ENCODE peak calls at places on chromosomes 16 and 17, in six cellular contexts. One of them, this sample, is unnamed.

GRCh38 chr16:49472598-49472997 is 99.0 kb downstream of the C16orf78 start:
- DNase-seq in fibroblast of pulmonary artery: no peak
- DNase-seq in GM23248: no peak
- DNase-seq in IMR-90: no peak
- DNase-seq in heart right ventricle: no peak
- DNase-seq in CD4-positive, CD25-positive, alpha-beta regulatory T cell: no peak
- DNase-seq in this sample: no peak

GRCh38 chr17:11705111-11705510 is 106.8 kb downstream of the DNAH9 start:
- DNase-seq in fibroblast of pulmonary artery: no peak
- DNase-seq in GM23248: no peak
- DNase-seq in IMR-90: no peak
- DNase-seq in heart right ventricle: no peak
- DNase-seq in CD4-positive, CD25-positive, alpha-beta regulatory T cell: no peak
- DNase-seq in this sample: no peak

GRCh38 chr17:10357768-10358167 is 15.0 kb downstream of the MYH13 start:
- DNase-seq in fibroblast of pulmonary artery: no peak
- DNase-seq in GM23248: peak
- DNase-seq in IMR-90: no peak
- DNase-seq in heart right ventricle: no peak
- DNase-seq in CD4-positive, CD25-positive, alpha-beta regulatory T cell: no peak
- DNase-seq in this sample: peak

GRCh38 chr17:44970136-44970737 is 2.1 kb upstream of the C1QL1 start:
- DNase-seq in fibroblast of pulmonary artery: no peak
- DNase-seq in GM23248: peak
- DNase-seq in IMR-90: no peak
- DNase-seq in heart right ventricle: peak
- DNase-seq in CD4-positive, CD25-positive, alpha-beta regulatory T cell: no peak
- DNase-seq in this sample: no peak

GRCh38 chr16:71421911-71422310 is 19.9 kb downstream of the TLE7 start:
- DNase-seq in fibroblast of pulmonary artery: no peak
- DNase-seq in GM23248: peak
- DNase-seq in IMR-90: no peak
- DNase-seq in heart right ventricle: no peak
- DNase-seq in CD4-positive, CD25-positive, alpha-beta regulatory T cell: no peak
- DNase-seq in this sample: no peak

GRCh38 chr17:41647940-41648410 is 23.6 kb upstream of the KRT17 start:
- DNase-seq in fibroblast of pulmonary artery: peak
- DNase-seq in GM23248: peak
- DNase-seq in IMR-90: peak
- DNase-seq in heart right ventricle: peak
- DNase-seq in CD4-positive, CD25-positive, alpha-beta regulatory T cell: peak
- DNase-seq in this sample: peak

GRCh38 chr16:25258856-25259179 is 1.2 kb upstream of the ZKSCAN2 start:
- DNase-seq in fibroblast of pulmonary artery: no peak
- DNase-seq in GM23248: no peak
- DNase-seq in IMR-90: no peak
- DNase-seq in heart right ventricle: no peak
- DNase-seq in CD4-positive, CD25-positive, alpha-beta regulatory T cell: peak
- DNase-seq in this sample: no peak

GRCh38 chr17:31495049-31495885 is 103.8 kb downstream of the RAB11FIP4 start:
- DNase-seq in fibroblast of pulmonary artery: no peak
- DNase-seq in GM23248: no peak
- DNase-seq in IMR-90: no peak
- DNase-seq in heart right ventricle: no peak
- DNase-seq in CD4-positive, CD25-positive, alpha-beta regulatory T cell: no peak
- DNase-seq in this sample: no peak

GRCh38 chr16:1961651-1962067 is 2.3 kb downstream of the NDUFB10 start:
- DNase-seq in fibroblast of pulmonary artery: no peak
- DNase-seq in GM23248: peak
- DNase-seq in IMR-90: no peak
- DNase-seq in heart right ventricle: no peak
- DNase-seq in CD4-positive, CD25-positive, alpha-beta regulatory T cell: no peak
- DNase-seq in this sample: no peak

GRCh38 chr16:727291-727977 is 528 bp downstream of the HAGHL start:
- DNase-seq in fibroblast of pulmonary artery: no peak
- DNase-seq in GM23248: peak
- DNase-seq in IMR-90: no peak
- DNase-seq in heart right ventricle: no peak
- DNase-seq in CD4-positive, CD25-positive, alpha-beta regulatory T cell: no peak
- DNase-seq in this sample: no peak

GRCh38 chr16:27367463-27368357 is 34.3 kb upstream of the IL21R start:
- DNase-seq in fibroblast of pulmonary artery: peak
- DNase-seq in GM23248: peak
- DNase-seq in IMR-90: peak
- DNase-seq in heart right ventricle: peak
- DNase-seq in CD4-positive, CD25-positive, alpha-beta regulatory T cell: peak
- DNase-seq in this sample: peak

GRCh38 chr17:7806592-7806991 is 27.4 kb upstream of the KDM6B start:
- DNase-seq in fibroblast of pulmonary artery: no peak
- DNase-seq in GM23248: no peak
- DNase-seq in IMR-90: no peak
- DNase-seq in heart right ventricle: no peak
- DNase-seq in CD4-positive, CD25-positive, alpha-beta regulatory T cell: no peak
- DNase-seq in this sample: no peak

GRCh38 chr17:81404557-81405165 is 9.4 kb downstream of the BAHCC1 start:
- DNase-seq in fibroblast of pulmonary artery: no peak
- DNase-seq in GM23248: no peak
- DNase-seq in IMR-90: no peak
- DNase-seq in heart right ventricle: no peak
- DNase-seq in CD4-positive, CD25-positive, alpha-beta regulatory T cell: no peak
- DNase-seq in this sample: no peak

GRCh38 chr16:67100569-67101300 is 9.0 kb upstream of the PHAF1 start:
- DNase-seq in fibroblast of pulmonary artery: peak
- DNase-seq in GM23248: peak
- DNase-seq in IMR-90: peak
- DNase-seq in heart right ventricle: no peak
- DNase-seq in CD4-positive, CD25-positive, alpha-beta regulatory T cell: no peak
- DNase-seq in this sample: no peak

GRCh38 chr17:65750678-65751077 is 189.2 kb upstream of the AXIN2 start:
- DNase-seq in fibroblast of pulmonary artery: peak
- DNase-seq in GM23248: peak
- DNase-seq in IMR-90: peak
- DNase-seq in heart right ventricle: peak
- DNase-seq in CD4-positive, CD25-positive, alpha-beta regulatory T cell: peak
- DNase-seq in this sample: no peak

GRCh38 chr16:3983081-3983520 is 102.6 kb upstream of the CREBBP start:
- DNase-seq in fibroblast of pulmonary artery: peak
- DNase-seq in GM23248: peak
- DNase-seq in IMR-90: peak
- DNase-seq in heart right ventricle: peak
- DNase-seq in CD4-positive, CD25-positive, alpha-beta regulatory T cell: no peak
- DNase-seq in this sample: peak

GRCh38 chr17:16363749-16364536 is 10.7 kb upstream of the CENPV start:
- DNase-seq in fibroblast of pulmonary artery: peak
- DNase-seq in GM23248: peak
- DNase-seq in IMR-90: peak
- DNase-seq in heart right ventricle: peak
- DNase-seq in CD4-positive, CD25-positive, alpha-beta regulatory T cell: peak
- DNase-seq in this sample: peak

GRCh38 chr17:1108560-1108809 is 71.3 kb downstream of the ABR start:
- DNase-seq in fibroblast of pulmonary artery: no peak
- DNase-seq in GM23248: no peak
- DNase-seq in IMR-90: no peak
- DNase-seq in heart right ventricle: no peak
- DNase-seq in CD4-positive, CD25-positive, alpha-beta regulatory T cell: peak
- DNase-seq in this sample: no peak

GRCh38 chr16:70774261-70774660 is 26.7 kb downstream of the VAC14 start:
- DNase-seq in fibroblast of pulmonary artery: no peak
- DNase-seq in GM23248: no peak
- DNase-seq in IMR-90: no peak
- DNase-seq in heart right ventricle: no peak
- DNase-seq in CD4-positive, CD25-positive, alpha-beta regulatory T cell: no peak
- DNase-seq in this sample: no peak

GRCh38 chr17:75240394-75241142 is 20.8 kb downstream of the GGA3 start:
- DNase-seq in fibroblast of pulmonary artery: peak
- DNase-seq in GM23248: peak
- DNase-seq in IMR-90: peak
- DNase-seq in heart right ventricle: no peak
- DNase-seq in CD4-positive, CD25-positive, alpha-beta regulatory T cell: no peak
- DNase-seq in this sample: peak

GRCh38 chr17:77824102-77824779 is 134.3 kb upstream of the TNRC6C start:
- DNase-seq in fibroblast of pulmonary artery: no peak
- DNase-seq in GM23248: no peak
- DNase-seq in IMR-90: no peak
- DNase-seq in heart right ventricle: no peak
- DNase-seq in CD4-positive, CD25-positive, alpha-beta regulatory T cell: no peak
- DNase-seq in this sample: no peak

GRCh38 chr16:80682435-80683070 is 121.8 kb downstream of the CDYL2 start:
- DNase-seq in fibroblast of pulmonary artery: peak
- DNase-seq in GM23248: peak
- DNase-seq in IMR-90: peak
- DNase-seq in heart right ventricle: no peak
- DNase-seq in CD4-positive, CD25-positive, alpha-beta regulatory T cell: no peak
- DNase-seq in this sample: no peak

GRCh38 chr16:75086281-75086680 is 30.3 kb downstream of the LDHD start:
- DNase-seq in fibroblast of pulmonary artery: peak
- DNase-seq in GM23248: peak
- DNase-seq in IMR-90: no peak
- DNase-seq in heart right ventricle: no peak
- DNase-seq in CD4-positive, CD25-positive, alpha-beta regulatory T cell: no peak
- DNase-seq in this sample: no peak

GRCh38 chr17:73281926-73282325 is 20.2 kb upstream of the CPSF4L start:
- DNase-seq in fibroblast of pulmonary artery: no peak
- DNase-seq in GM23248: no peak
- DNase-seq in IMR-90: no peak
- DNase-seq in heart right ventricle: no peak
- DNase-seq in CD4-positive, CD25-positive, alpha-beta regulatory T cell: no peak
- DNase-seq in this sample: no peak

GRCh38 chr16:29994613-29995329 is 646 bp downstream of the HIRIP3 start:
- DNase-seq in fibroblast of pulmonary artery: peak
- DNase-seq in GM23248: peak
- DNase-seq in IMR-90: peak
- DNase-seq in heart right ventricle: peak
- DNase-seq in CD4-positive, CD25-positive, alpha-beta regulatory T cell: no peak
- DNase-seq in this sample: no peak

DNA sequence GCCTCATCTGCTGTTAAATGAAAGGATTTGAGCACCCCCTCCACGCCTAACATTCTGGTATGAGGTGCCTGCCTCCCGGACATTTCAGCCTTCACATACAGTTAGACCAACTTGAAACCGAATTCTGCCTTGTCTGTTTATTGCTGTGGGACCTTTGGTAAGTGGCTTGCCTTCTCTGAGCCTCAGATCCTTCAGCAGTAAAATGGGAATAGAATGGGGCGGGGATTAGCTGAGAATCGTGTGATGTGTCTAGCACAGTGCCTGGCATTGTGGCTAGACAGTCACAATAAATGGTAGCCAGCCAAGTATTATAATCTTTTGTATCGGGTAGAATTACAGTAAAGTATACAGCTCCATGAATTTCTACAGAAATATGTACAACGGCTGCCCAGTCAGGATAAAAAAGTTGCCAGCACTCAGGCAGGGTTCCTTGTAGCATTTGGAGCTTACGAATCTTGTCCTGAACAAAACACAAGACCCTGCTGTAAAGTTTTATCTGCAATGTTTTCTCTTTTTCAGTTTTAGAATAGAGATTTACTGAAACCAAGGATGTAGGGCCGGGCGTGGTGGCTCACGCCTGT is 781 bp downstream of the TMC7 start:
- DNase-seq in fibroblast of pulmonary artery: no peak
- DNase-seq in GM23248: no peak
- DNase-seq in IMR-90: no peak
- DNase-seq in heart right ventricle: no peak
- DNase-seq in CD4-positive, CD25-positive, alpha-beta regulatory T cell: no peak
- DNase-seq in this sample: no peak
- H3K4me3 ChIP-seq in fibroblast of pulmonary artery: peak
- H3K4me3 ChIP-seq in GM23248: peak
- H3K4me3 ChIP-seq in IMR-90: peak
- H3K4me3 ChIP-seq in heart right ventricle: peak
- H3K4me3 ChIP-seq in CD4-positive, CD25-positive, alpha-beta regulatory T cell: no peak
- H3K4me3 ChIP-seq in this sample: peak

DNA sequence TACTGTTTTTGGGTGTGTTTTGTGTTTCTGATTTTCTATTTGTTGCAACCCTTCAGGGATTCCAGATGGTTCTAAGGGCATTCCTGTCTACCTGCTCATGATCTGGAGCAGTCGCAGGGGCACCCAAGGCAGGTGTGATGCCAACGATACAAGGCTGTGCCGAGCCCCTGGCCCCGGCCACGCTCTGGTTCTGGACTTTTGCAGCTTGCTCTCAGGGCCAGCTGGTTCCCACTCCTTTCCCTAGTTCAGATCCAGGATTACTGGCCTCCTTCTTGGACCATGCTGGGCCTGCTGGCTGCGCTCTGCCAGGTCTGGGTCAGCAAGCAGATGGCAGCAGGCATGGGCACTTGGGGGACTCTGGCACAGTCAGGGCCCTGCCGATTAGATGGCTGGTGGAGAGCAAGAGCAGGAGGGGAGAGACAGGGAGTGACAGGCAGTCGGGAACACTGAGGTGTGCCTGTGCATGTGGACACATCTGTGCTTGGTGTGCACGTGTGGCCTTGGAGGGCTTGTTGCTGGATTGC is 15.2 kb upstream of the RAP1GAP2 start:
- DNase-seq in fibroblast of pulmonary artery: no peak
- DNase-seq in GM23248: no peak
- DNase-seq in IMR-90: no peak
- DNase-seq in heart right ventricle: no peak
- DNase-seq in CD4-positive, CD25-positive, alpha-beta regulatory T cell: no peak
- DNase-seq in this sample: no peak
- H3K4me3 ChIP-seq in fibroblast of pulmonary artery: no peak
- H3K4me3 ChIP-seq in GM23248: no peak
- H3K4me3 ChIP-seq in IMR-90: no peak
- H3K4me3 ChIP-seq in heart right ventricle: no peak
- H3K4me3 ChIP-seq in CD4-positive, CD25-positive, alpha-beta regulatory T cell: no peak
- H3K4me3 ChIP-seq in this sample: no peak

GRCh38 chr17:43905400-43905984 is 1.8 kb downstream of the MPP2 start:
- DNase-seq in fibroblast of pulmonary artery: no peak
- DNase-seq in GM23248: no peak
- DNase-seq in IMR-90: no peak
- DNase-seq in heart right ventricle: no peak
- DNase-seq in CD4-positive, CD25-positive, alpha-beta regulatory T cell: no peak
- DNase-seq in this sample: no peak

GRCh38 chr17:43908111-43908721 is 880 bp upstream of the MPP2 start:
- DNase-seq in fibroblast of pulmonary artery: peak
- DNase-seq in GM23248: peak
- DNase-seq in IMR-90: peak
- DNase-seq in heart right ventricle: peak
- DNase-seq in CD4-positive, CD25-positive, alpha-beta regulatory T cell: no peak
- DNase-seq in this sample: peak

GRCh38 chr17:43905985-43906852 is 1.1 kb downstream of the MPP2 start:
- DNase-seq in fibroblast of pulmonary artery: peak
- DNase-seq in GM23248: peak
- DNase-seq in IMR-90: peak
- DNase-seq in heart right ventricle: peak
- DNase-seq in CD4-positive, CD25-positive, alpha-beta regulatory T cell: no peak
- DNase-seq in this sample: peak

GRCh38 chr17:43906951-43907424 is 348 bp downstream of the MPP2 start:
- DNase-seq in fibroblast of pulmonary artery: no peak
- DNase-seq in GM23248: peak
- DNase-seq in IMR-90: no peak
- DNase-seq in heart right ventricle: no peak
- DNase-seq in CD4-positive, CD25-positive, alpha-beta regulatory T cell: no peak
- DNase-seq in this sample: no peak

GRCh38 chr17:43907425-43907981 is at the start of gene MPP2:
- DNase-seq in fibroblast of pulmonary artery: peak
- DNase-seq in GM23248: peak
- DNase-seq in IMR-90: peak
- DNase-seq in heart right ventricle: peak
- DNase-seq in CD4-positive, CD25-positive, alpha-beta regulatory T cell: peak
- DNase-seq in this sample: peak
- H3K4me3 ChIP-seq in fibroblast of pulmonary artery: peak
- H3K4me3 ChIP-seq in GM23248: peak
- H3K4me3 ChIP-seq in IMR-90: peak
- H3K4me3 ChIP-seq in heart right ventricle: peak
- H3K4me3 ChIP-seq in CD4-positive, CD25-positive, alpha-beta regulatory T cell: peak
- H3K4me3 ChIP-seq in this sample: peak

GRCh38 chr16:85028638-85029412 is 1.2 kb downstream of the KIAA0513 start:
- DNase-seq in fibroblast of pulmonary artery: no peak
- DNase-seq in GM23248: peak
- DNase-seq in IMR-90: peak
- DNase-seq in heart right ventricle: peak
- DNase-seq in CD4-positive, CD25-positive, alpha-beta regulatory T cell: peak
- DNase-seq in this sample: no peak
- H3K4me3 ChIP-seq in fibroblast of pulmonary artery: peak
- H3K4me3 ChIP-seq in GM23248: peak
- H3K4me3 ChIP-seq in IMR-90: peak
- H3K4me3 ChIP-seq in heart right ventricle: peak
- H3K4me3 ChIP-seq in CD4-positive, CD25-positive, alpha-beta regulatory T cell: peak
- H3K4me3 ChIP-seq in this sample: peak

This sample was measured in NT2/D1.